ENCODE peak calls at places on chromosomes 5 and 9, in four cellular contexts. S is SK-N-SH, Z is K562, L is HepG2. H is an unnamed sample.

GRCh38 chr9:23557691-23558090 is 268.3 kb downstream of the ELAVL2 start:
- DNase-seq in S (no peak), Z (no peak), L (no peak), H (no peak)

GRCh38 chr5:7926296-7926695 is 57.3 kb downstream of the MTRR start:
- DNase-seq in S (no peak), Z (no peak), L (no peak), H (no peak)

GRCh38 chr9:86600977-86601376 is 246.8 kb upstream of the TUT7 start:
- DNase-seq in S (no peak), Z (no peak), L (no peak), H (no peak)

GRCh38 chr5:126009566-126009965 is 413.6 kb upstream of the GRAMD2B start:
- DNase-seq in S (no peak), Z (no peak), L (no peak), H (no peak)

GRCh38 chr9:107425110-107426025 is 64.2 kb downstream of the KLF4 start:
- DNase-seq in S (peak; percentile 74), Z (peak; percentile 68), L (peak; percentile 50), H (peak; percentile 50)

GRCh38 chr5:67748165-67748690 is 467.3 kb upstream of the PIK3R1 start:
- DNase-seq in S (no peak), Z (no peak), L (peak; percentile 75), H (no peak)

GRCh38 chr9:114484215-114484853 is 20.9 kb downstream of the WHRN start:
- DNase-seq in S (no peak), Z (no peak), L (no peak), H (no peak)

GRCh38 chr9:113228130-113228665 is 6.9 kb downstream of the SLC31A1 start:
- DNase-seq in S (no peak), Z (no peak), L (peak; percentile 94), H (no peak)

GRCh38 chr9:77926314-77926959 is 105.2 kb downstream of the GNAQ start:
- DNase-seq in S (no peak), Z (no peak), L (no peak), H (peak; percentile 1)

GRCh38 chr9:120477534-120478001 is 102.4 kb downstream of the CDK5RAP2 start:
- DNase-seq in S (peak; percentile 64), Z (peak; percentile 66), L (peak; percentile 11), H (peak; percentile 8)

GRCh38 chr9:121122450-121123032 is 47.8 kb downstream of the CNTRL start:
- DNase-seq in S (no peak), Z (no peak), L (no peak), H (no peak)

GRCh38 chr5:141084487-141084989 is 9.9 kb upstream of the PCDHB2 start:
- DNase-seq in S (peak; percentile 77), Z (peak; percentile 12), L (peak; percentile 72), H (no peak)

GRCh38 chr5:14298126-14298847 is 155.1 kb downstream of the TRIO start:
- DNase-seq in S (no peak), Z (no peak), L (no peak), H (no peak)

GRCh38 chr9:70402213-70402612 is 12.2 kb downstream of the KLF9 start:
- DNase-seq in S (no peak), Z (no peak), L (no peak), H (no peak)

GRCh38 chr9:71791875-71792274 is 23.6 kb upstream of the CEMIP2 start:
- DNase-seq in S (no peak), Z (no peak), L (no peak), H (no peak)

GRCh38 chr9:69965416-69966145 is 78.1 kb upstream of the MAMDC2 start:
- DNase-seq in S (no peak), Z (no peak), L (no peak), H (no peak)

GRCh38 chr5:72849546-72849945 is 33.1 kb downstream of the TNPO1 start:
- DNase-seq in S (no peak), Z (no peak), L (no peak), H (no peak)

GRCh38 chr9:127904888-127905728 is 5.7 kb upstream of the ST6GALNAC6 start:
- DNase-seq in S (no peak), Z (no peak), L (no peak), H (no peak)

GRCh38 chr9:33458444-33458843 is 11.1 kb upstream of the AQP3 start:
- DNase-seq in S (no peak), Z (peak; percentile 41), L (peak; percentile 20), H (peak; percentile 75)

GRCh38 chr5:34534237-34535108 is 121.7 kb upstream of the RAI14 start:
- DNase-seq in S (no peak), Z (no peak), L (peak; percentile 14), H (no peak)

GRCh38 chr9:120659209-120659608 is 55.1 kb downstream of the MEGF9 start:
- DNase-seq in S (no peak), Z (no peak), L (no peak), H (no peak)

GRCh38 chr9:37914154-37914551 is 10.2 kb upstream of the SLC25A51 start:
- DNase-seq in S (no peak), Z (no peak), L (no peak), H (no peak)

GRCh38 chr5:151296478-151296830 is 7.1 kb downstream of the SLC36A3 start:
- DNase-seq in S (no peak), Z (no peak), L (no peak), H (no peak)

GRCh38 chr9:117002686-117003085 is 315.6 kb downstream of the TRIM32 start:
- DNase-seq in S (no peak), Z (no peak), L (no peak), H (no peak)

GRCh38 chr5:133485468-133485867 is 126.9 kb downstream of the FSTL4 start:
- DNase-seq in S (no peak), Z (no peak), L (no peak), H (no peak)

GRCh38 chr5:137254695-137255094 is 244.4 kb downstream of the SPOCK1 start:
- DNase-seq in S (peak; percentile 23), Z (no peak), L (no peak), H (no peak)

GRCh38 chr5:34869256-34869655 is 30.3 kb downstream of the TTC23L start:
- DNase-seq in S (no peak), Z (no peak), L (no peak), H (no peak)

GRCh38 chr5:175282611-175283225 is 161.3 kb downstream of the DRD1 start:
- DNase-seq in S (no peak), Z (no peak), L (no peak), H (no peak)

GRCh38 chr9:27945386-27945785 is 372.1 kb upstream of the C9orf72 start:
- DNase-seq in S (no peak), Z (no peak), L (no peak), H (no peak)

GRCh38 chr9:79210541-79211243 is 361.1 kb upstream of the TLE4 start:
- DNase-seq in S (no peak), Z (no peak), L (no peak), H (no peak)

GRCh38 chr5:33049845-33050244 is 338.7 kb downstream of the NPR3 start:
- DNase-seq in S (peak; percentile 4), Z (no peak), L (peak; percentile 18), H (peak; percentile 78)

GRCh38 chr5:139980765-139981164 is 62.3 kb downstream of the NRG2 start:
- DNase-seq in S (no peak), Z (no peak), L (no peak), H (no peak)

GRCh38 chr5:139982975-139983240 is 60.2 kb downstream of the NRG2 start:
- DNase-seq in S (no peak), Z (no peak), L (no peak), H (no peak)

GRCh38 chr5:139979943-139980342 is 63.2 kb downstream of the NRG2 start:
- DNase-seq in S (no peak), Z (no peak), L (no peak), H (no peak)

GRCh38 chr5:139984816-139985215 is 58.3 kb downstream of the NRG2 start:
- DNase-seq in S (no peak), Z (no peak), L (no peak), H (no peak)

GRCh38 chr5:139982157-139982974 is 60.7 kb downstream of the NRG2 start:
- DNase-seq in S (peak; percentile 32), Z (peak; percentile 23), L (no peak), H (no peak)
- TF ChIP-seq ELF1 in S (peak; percentile 21), Z (no peak), L (no peak), H (no peak)

DNA sequence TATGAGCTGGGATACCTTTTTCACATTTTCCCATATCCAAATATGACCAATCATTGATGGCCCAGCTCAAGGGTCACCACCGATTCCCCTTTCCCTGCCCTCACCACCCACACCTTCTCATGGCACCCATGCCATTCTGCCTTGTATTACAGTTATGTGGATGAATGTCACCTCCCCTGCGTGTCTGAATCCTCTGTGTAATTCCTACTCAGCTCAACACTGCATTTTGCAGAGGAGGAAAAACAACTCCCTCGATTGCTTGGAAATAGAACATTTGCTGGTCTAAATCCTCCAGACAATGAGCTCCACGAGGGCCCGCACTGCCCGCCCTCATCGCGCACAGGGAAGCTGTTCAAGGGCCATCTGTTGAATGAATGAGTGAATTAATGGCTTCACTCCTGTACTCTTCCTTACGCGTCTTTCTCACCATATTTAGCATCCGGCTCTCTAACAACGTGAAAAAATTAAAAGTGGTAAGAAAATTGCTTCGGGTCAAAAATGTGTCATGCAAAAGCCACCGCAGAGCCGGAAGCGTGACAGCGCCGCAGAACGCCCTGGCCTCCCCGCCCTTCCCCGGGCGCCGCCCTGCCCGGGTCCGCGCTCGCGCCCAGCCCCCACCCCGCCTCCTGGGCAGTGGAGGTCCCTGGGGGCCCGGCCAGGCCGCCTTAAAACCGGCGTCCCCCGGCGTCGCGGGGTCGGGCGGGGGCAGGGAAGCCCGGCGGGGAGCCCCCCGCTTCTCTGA is 703 bp downstream of the SUSD1 start:
- DNase-seq in S (peak; percentile 92), Z (peak; percentile 93), L (peak; percentile 44), H (no peak)
- TF ChIP-seq ELF1 in S (peak; percentile 17), Z (peak; percentile 70), L (no peak), H (no peak)

GRCh38 chr5:139742173-139742903 is 53.3 kb upstream of the PSD2 start:
- DNase-seq in S (no peak), Z (no peak), L (peak; percentile 69), H (no peak)
- TF ChIP-seq ELF1 in S (no peak), Z (no peak), L (no peak), H (no peak)

DNA sequence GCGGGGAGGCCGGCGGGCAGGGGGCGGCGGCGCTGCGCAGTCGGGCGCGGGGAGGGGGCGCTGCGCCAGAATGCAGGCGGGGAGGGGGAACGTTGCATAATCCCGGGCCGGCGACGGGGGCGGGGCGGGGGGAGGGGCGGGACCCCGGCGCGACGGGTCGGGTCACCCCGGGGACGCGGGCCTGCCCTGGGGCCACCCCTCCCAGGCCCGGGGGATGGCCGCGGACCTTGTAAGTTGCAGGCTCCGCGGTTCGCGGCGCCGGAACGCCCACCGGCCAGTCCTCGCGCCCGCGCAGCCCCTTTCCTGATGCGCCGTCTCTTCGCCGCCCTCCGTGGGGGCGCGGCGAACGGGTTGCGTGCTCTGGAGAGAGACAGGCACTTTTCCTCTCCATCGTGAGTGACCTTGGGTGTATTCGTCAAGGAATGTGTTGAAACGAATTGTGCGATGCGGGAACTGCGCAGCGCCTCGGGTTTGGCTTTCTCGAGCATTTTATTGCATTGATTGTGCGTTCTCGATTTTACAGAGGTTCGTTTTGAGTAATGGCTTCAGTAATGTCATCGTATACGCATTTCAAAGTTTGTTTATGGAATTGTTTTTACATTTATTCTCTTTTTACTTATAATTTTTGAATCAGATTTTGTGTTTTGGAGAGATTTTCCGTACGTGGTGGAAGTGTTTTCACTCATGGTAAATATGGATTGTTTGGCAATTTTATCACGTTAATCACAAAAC is 808 bp downstream of the SPIN1 start:
- DNase-seq in S (peak; percentile 91), Z (peak; percentile 83), L (peak; percentile 66), H (peak; percentile 15)
- TF ChIP-seq ELF1 in S (no peak), Z (no peak), L (no peak), H (no peak)

GRCh38 chr9:96486351-96487029 is 36.5 kb downstream of the HABP4 start:
- DNase-seq in S (peak; percentile 65), Z (no peak), L (no peak), H (no peak)
- TF ChIP-seq ELF1 in S (no peak), Z (no peak), L (no peak), H (no peak)

GRCh38 chr9:76687861-76688374 is 76.3 kb upstream of the PCA3 start:
- DNase-seq in S (no peak), Z (no peak), L (no peak), H (peak; percentile 8)
- TF ChIP-seq ELF1 in S (no peak), Z (no peak), L (no peak), H (no peak)

H was measured in HCT116.